ENCODE peak calls at places on chromosomes 3 and 15, in eight cellular contexts. A is NCI-H1694; R is CD8-positive, alpha-beta memory T cell; G is cardiac muscle cell; J is kidney tubule cell; W is activated naive CD4-positive, alpha-beta T cell treated with anti-CD3 and anti-CD28 coated beads, Interleukin-2, amount 10 ng/mL, durations not matched to agents 7 days and 5 days; S is activated T-helper 9 cell treated with anti-CD3 and anti-CD28 coated beads, Interleukin-2, amount 50 U/mL, for 16 hours; C is AG09309. Z is an unnamed sample.

GRCh38 chr3:177236704-177237103 is 39.4 kb upstream of the TBL1XR1 start:
- DNase-seq in A (no peak), R (no peak), G (no peak), J (peak; percentile 61), W (no peak), S (no peak), C (no peak), Z (no peak)

GRCh38 chr3:127914584-127914983 is 448 bp upstream of the KBTBD12 start:
- DNase-seq in A (no peak), R (no peak), G (no peak), J (no peak), W (no peak), S (no peak), C (no peak), Z (no peak)

GRCh38 chr15:63018639-63019038 is 23.9 kb upstream of the TPM1 start:
- DNase-seq in A (no peak), R (no peak), G (no peak), J (peak; percentile 47), W (no peak), S (no peak), C (no peak), Z (no peak)

GRCh38 chr3:55169608-55170010 is 241.8 kb upstream of the LRTM1 start:
- DNase-seq in A (no peak), R (no peak), G (no peak), J (peak; percentile 82), W (no peak), S (no peak), C (peak; percentile 100), Z (no peak)

GRCh38 chr3:167691366-167691765 is 37.6 kb upstream of the WDR49 start:
- DNase-seq in A (no peak), R (no peak), G (no peak), J (no peak), W (peak; percentile 35), S (no peak), C (no peak), Z (peak; percentile 64)

GRCh38 chr3:116140100-116140689 is 305.1 kb downstream of the LSAMP start:
- DNase-seq in A (peak; percentile 47), R (no peak), G (peak; percentile 48), J (peak; percentile 54), W (no peak), S (no peak), C (no peak), Z (no peak)

GRCh38 chr3:195697582-195698324 is 23.0 kb upstream of the MUC20 start:
- DNase-seq in A (no peak), R (no peak), G (no peak), J (peak; percentile 55), W (no peak), S (no peak), C (peak; percentile 63), Z (peak; percentile 59)

GRCh38 chr3:78757734-78758133 is 1010.1 kb downstream of the ROBO1 start:
- DNase-seq in A (no peak), R (no peak), G (no peak), J (no peak), W (no peak), S (no peak), C (no peak), Z (no peak)

GRCh38 chr3:190554197-190554596 is 40.3 kb downstream of the IL1RAP start:
- DNase-seq in A (no peak), R (no peak), G (no peak), J (no peak), W (no peak), S (no peak), C (no peak), Z (no peak)

GRCh38 chr3:187211532-187212274 is 14.4 kb downstream of the RTP1 start:
- DNase-seq in A (no peak), R (no peak), G (no peak), J (peak; percentile 37), W (no peak), S (no peak), C (no peak), Z (no peak)

GRCh38 chr15:68638953-68639500 is 60.2 kb downstream of the CORO2B start:
- DNase-seq in A (no peak), R (no peak), G (no peak), J (peak; percentile 40), W (no peak), S (no peak), C (no peak), Z (no peak)

GRCh38 chr15:100520132-100520921 is 8.4 kb downstream of the CERS3 start:
- DNase-seq in A (no peak), R (no peak), G (no peak), J (no peak), W (peak; percentile 30), S (no peak), C (no peak), Z (no peak)

GRCh38 chr15:98785796-98786581 is 137.7 kb downstream of the IGF1R start:
- DNase-seq in A (no peak), R (no peak), G (peak; percentile 74), J (peak; percentile 73), W (no peak), S (no peak), C (no peak), Z (no peak)

GRCh38 chr3:190301591-190301990 is 20.7 kb downstream of the CLDN1 start:
- DNase-seq in A (no peak), R (no peak), G (no peak), J (peak; percentile 47), W (no peak), S (no peak), C (no peak), Z (no peak)

GRCh38 chr15:78915341-78916087 is 29.3 kb downstream of the CTSH start:
- DNase-seq in A (no peak), R (no peak), G (no peak), J (peak; percentile 23), W (no peak), S (no peak), C (no peak), Z (no peak)

GRCh38 chr3:192928720-192929119 is 11.1 kb upstream of the MB21D2 start:
- DNase-seq in A (no peak), R (no peak), G (no peak), J (no peak), W (no peak), S (no peak), C (no peak), Z (no peak)

GRCh38 chr3:115087512-115087911 is 59.6 kb downstream of the ZBTB20 start:
- DNase-seq in A (no peak), R (no peak), G (no peak), J (no peak), W (no peak), S (no peak), C (no peak), Z (no peak)

GRCh38 chr3:36579746-36580145 is 184.6 kb downstream of the DCLK3 start:
- DNase-seq in A (no peak), R (no peak), G (no peak), J (no peak), W (no peak), S (no peak), C (no peak), Z (no peak)

GRCh38 chr3:191158247-191158646 is 40.8 kb upstream of the OSTN start:
- DNase-seq in A (no peak), R (no peak), G (no peak), J (no peak), W (no peak), S (no peak), C (no peak), Z (no peak)

Z was measured in activated effector memory CD4-positive, alpha-beta T cell treated with anti-CD3 and anti-CD28 coated beads, Interleukin-2, amount 50 U/mL, for 16 hours.